ENCODE peak calls at places on chromosomes 16 and 17, in five cellular contexts. Z is neural crest cell; H is HFFc6; O is NCI-H1105; Q is stimulated activated CD4-positive, alpha-beta T cell treated with anti-CD3 and anti-CD28 coated beads, Interleukin-2, amount 100 ng/mL, for 24 hours. J is an unnamed sample.

GRCh38 chr17:43601280-43602050 is 55.3 kb upstream of the ETV4 start:
- DNase-seq in Z (no peak), H (no peak), O (no peak), Q (no peak), J (peak; percentile 22)

GRCh38 chr17:40244255-40244654 is 25.2 kb downstream of the WIPF2 start:
- DNase-seq in Z (no peak), H (no peak), O (no peak), Q (no peak), J (no peak)

GRCh38 chr17:81802048-81802758 is 1.7 kb upstream of the GCGR start:
- DNase-seq in Z (no peak), H (no peak), O (no peak), Q (no peak), J (no peak)

GRCh38 chr17:64658931-64659330 is 3.2 kb downstream of the SMURF2 start:
- DNase-seq in Z (no peak), H (peak; percentile 69), O (no peak), Q (no peak), J (no peak)

GRCh38 chr16:84449156-84450140 is 55.0 kb downstream of the MEAK7 start:
- DNase-seq in Z (no peak), H (no peak), O (peak; percentile 42), Q (no peak), J (no peak)

GRCh38 chr17:81409190-81409935 is 14.1 kb downstream of the BAHCC1 start:
- DNase-seq in Z (no peak), H (no peak), O (peak; percentile 38), Q (no peak), J (no peak)

GRCh38 chr17:47741793-47742145 is 8.7 kb downstream of the TBX21 start:
- DNase-seq in Z (no peak), H (no peak), O (no peak), Q (no peak), J (no peak)

GRCh38 chr16:12168054-12169018 is 191.8 kb downstream of the SNX29 start:
- DNase-seq in Z (no peak), H (no peak), O (no peak), Q (no peak), J (no peak)

J was measured in NCI-H446 treated with DMSO at 0.1 percent for 48 hours.